ENCODE peak calls at places on chromosomes 5 and 9, in four cellular contexts. H is HepG2, K is GM12878, G is K562. N is an unnamed sample.

GRCh38 chr5:33850100-33850594 is 41.6 kb downstream of the ADAMTS12 start:
- DNase-seq in H (peak; percentile 3), K (peak; percentile 99), G (peak; percentile 18), N (no peak)

GRCh38 chr5:38445374-38446028 is 110.9 kb downstream of the LIFR start:
- DNase-seq in K (no peak), G (no peak), H (no peak), N (no peak)

GRCh38 chr9:134132208-134132870 is 3.5 kb upstream of the WDR5 start:
- DNase-seq in H (no peak), K (no peak), G (no peak), N (no peak)

GRCh38 chr9:18795947-18796705 is 236.9 kb downstream of the SAXO1 start:
- DNase-seq in K (no peak), H (no peak), G (no peak), N (no peak)

GRCh38 chr5:110807174-110807573 is 68.4 kb downstream of the SLC25A46 start:
- DNase-seq in K (no peak), G (no peak), H (no peak), N (no peak)

GRCh38 chr9:100352201-100352726 is 478 bp downstream of the TEX10 start:
- DNase-seq in K (no peak), G (peak; percentile 47), H (no peak), N (no peak)

GRCh38 chr9:99818439-99818992 is 3.2 kb upstream of the NR4A3 start:
- DNase-seq in G (peak; percentile 26), H (no peak), K (no peak), N (no peak)

GRCh38 chr9:104931256-104931655 is 3.3 kb upstream of the ABCA1 start:
- DNase-seq in G (no peak), H (no peak), K (no peak), N (no peak)

GRCh38 chr5:16791036-16791705 is 144.9 kb downstream of the MYO10 start:
- DNase-seq in K (peak; percentile 24), H (peak; percentile 36), G (peak; percentile 55), N (peak; percentile 69)

GRCh38 chr5:138354926-138355378 is 2.5 kb downstream of the KDM3B start:
- DNase-seq in H (peak; percentile 67), K (peak; percentile 76), G (peak; percentile 92), N (peak; percentile 64)

GRCh38 chr5:155049569-155050383 is 36.2 kb downstream of the KIF4B start:
- DNase-seq in K (no peak), H (peak; percentile 4), G (peak; percentile 20), N (no peak)
- TF ChIP-seq NFIC in K (no peak), H (no peak), G (no peak), N (no peak)

GRCh38 chr9:131589993-131590392 is 44.7 kb downstream of the PRRT1B start:
- DNase-seq in G (no peak), K (no peak), H (no peak), N (no peak)

GRCh38 chr9:131588396-131588795 is 43.1 kb downstream of the PRRT1B start:
- DNase-seq in G (no peak), K (no peak), H (no peak), N (no peak)

GRCh38 chr9:131587906-131588305 is 42.6 kb downstream of the PRRT1B start:
- DNase-seq in H (no peak), K (no peak), G (no peak), N (no peak)

GRCh38 chr9:131590449-131590848 is 45.1 kb downstream of the PRRT1B start:
- DNase-seq in G (no peak), H (no peak), K (no peak), N (no peak)

GRCh38 chr9:131589124-131589711 is 43.9 kb downstream of the PRRT1B start:
- DNase-seq in H (no peak), K (no peak), G (no peak), N (no peak)
- TF ChIP-seq MAX in H (no peak), K (no peak), G (no peak), N (no peak)

GRCh38 chr5:152403058-152403457 is 2.0 kb downstream of the NMUR2 start:
- DNase-seq in K (no peak), H (no peak), G (no peak), N (no peak)

GRCh38 chr5:152405145-152405544 is at the start of gene NMUR2:
- DNase-seq in K (no peak), G (no peak), H (no peak), N (peak; percentile 54)

GRCh38 chr5:152406082-152406481 is 1.0 kb upstream of the NMUR2 start:
- DNase-seq in K (no peak), H (no peak), G (no peak), N (no peak)

DNA sequence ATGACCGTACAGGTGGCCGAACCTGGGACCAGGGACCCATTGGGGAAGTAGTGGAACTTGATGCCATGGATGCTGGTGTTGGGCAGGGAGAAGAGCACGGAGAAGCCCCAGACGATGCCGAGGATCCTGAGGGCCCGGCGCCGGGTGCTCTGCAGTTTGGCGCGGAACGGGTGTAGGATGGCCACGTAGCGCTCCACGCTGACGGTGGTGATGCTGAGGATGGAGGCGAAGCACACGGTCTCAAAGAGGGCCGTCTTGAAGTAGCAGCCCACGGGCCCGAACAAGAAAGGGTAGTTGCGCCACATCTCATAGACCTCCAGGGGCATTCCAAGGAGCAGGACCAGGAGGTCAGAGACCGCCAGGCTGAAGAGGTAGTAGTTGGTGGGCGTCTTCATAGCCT is 585 bp downstream of the NMUR2 start:
- DNase-seq in G (no peak), H (no peak), K (no peak), N (no peak)
- H3K4me3 ChIP-seq in G (no peak overlapping the region), H (no peak overlapping the region), K (no peak overlapping the region), N (no peak overlapping the region)

DNA sequence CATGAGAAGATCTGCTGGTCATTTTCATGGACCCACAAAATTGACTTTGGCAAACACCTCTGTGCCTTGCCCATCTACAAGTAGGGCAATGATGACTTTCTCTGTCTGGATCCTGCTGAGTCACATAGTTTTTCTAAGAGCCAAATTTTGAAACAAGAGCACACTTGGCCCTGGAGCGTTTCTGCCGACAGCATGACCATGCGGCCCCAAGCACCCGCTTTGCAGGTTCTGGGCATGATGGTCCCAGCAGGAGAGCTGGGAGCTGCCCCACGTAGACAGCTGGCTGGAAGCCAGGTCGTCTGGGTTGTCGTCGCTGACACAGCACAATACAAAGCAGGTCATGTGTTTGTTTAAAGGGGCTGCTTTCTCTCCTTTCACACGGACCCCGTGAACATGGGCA is 159.8 kb downstream of the SYK start:
- DNase-seq in H (no peak), K (no peak), G (no peak), N (no peak)
- TF ChIP-seq NFIC in H (no peak), K (no peak), G (no peak), N (no peak)

GRCh38 chr9:112261133-112261532 is 72.3 kb downstream of the PTBP3 start:
- DNase-seq in K (no peak), G (no peak), H (no peak), N (no peak)
- TF ChIP-seq MAX in K (no peak), G (no peak), H (no peak), N (no peak)

GRCh38 chr5:1930501-1930879 is 47.8 kb upstream of the IRX4 start:
- DNase-seq in G (no peak), K (no peak), H (no peak), N (no peak)

GRCh38 chr5:1930880-1931589 is 48.3 kb upstream of the IRX4 start:
- DNase-seq in G (no peak), K (no peak), H (no peak), N (peak; percentile 40)

GRCh38 chr5:1929108-1929991 is 46.6 kb upstream of the IRX4 start:
- DNase-seq in G (no peak), H (no peak), K (no peak), N (no peak)

GRCh38 chr5:1933364-1934055 is 50.8 kb upstream of the IRX4 start:
- DNase-seq in G (peak; percentile 46), H (no peak), K (no peak), N (no peak)

DNA sequence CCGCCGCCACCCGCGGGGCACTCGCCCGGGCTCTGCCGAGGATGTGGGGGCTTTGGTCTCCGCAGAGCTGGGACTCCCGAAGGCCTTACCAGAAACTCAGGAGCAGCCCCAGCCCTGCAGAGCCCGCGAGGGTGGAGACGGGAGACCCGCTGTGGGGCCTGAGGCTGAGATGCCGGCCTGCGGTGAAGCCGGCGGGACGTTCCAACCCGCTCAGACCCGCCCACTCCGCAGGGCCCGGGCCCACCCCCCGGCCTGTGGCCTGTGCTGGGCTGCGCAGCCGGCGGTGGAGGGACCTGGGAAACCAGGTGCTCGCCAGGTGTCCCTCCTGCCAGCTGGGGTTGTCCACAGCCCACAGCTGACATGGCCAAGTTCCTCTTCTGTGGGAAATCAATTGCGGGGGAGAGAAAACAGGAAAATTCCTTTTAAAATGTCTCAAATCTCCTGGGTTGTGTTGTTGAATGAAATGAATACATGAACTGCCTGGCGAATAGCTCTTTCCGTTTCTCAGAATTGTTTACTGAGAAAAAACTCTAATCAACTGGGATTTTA is 48.9 kb upstream of the IRX4 start:
- DNase-seq in K (no peak), H (no peak), G (no peak), N (no peak)
- H3K4me3 ChIP-seq in K (no peak overlapping the region), H (no peak overlapping the region), G (no peak overlapping the region), N (no peak overlapping the region)

GRCh38 chr9:111360881-111361280 is 30.9 kb upstream of the OR2K2 start:
- DNase-seq in H (no peak), G (no peak), K (peak; percentile 34), N (no peak)

GRCh38 chr9:111362526-111362925 is 32.5 kb upstream of the OR2K2 start:
- DNase-seq in K (no peak), G (no peak), H (no peak), N (no peak)

GRCh38 chr9:111352545-111352944 is 22.5 kb upstream of the OR2K2 start:
- DNase-seq in H (peak; percentile 43), K (no peak), G (no peak), N (no peak)

DNA sequence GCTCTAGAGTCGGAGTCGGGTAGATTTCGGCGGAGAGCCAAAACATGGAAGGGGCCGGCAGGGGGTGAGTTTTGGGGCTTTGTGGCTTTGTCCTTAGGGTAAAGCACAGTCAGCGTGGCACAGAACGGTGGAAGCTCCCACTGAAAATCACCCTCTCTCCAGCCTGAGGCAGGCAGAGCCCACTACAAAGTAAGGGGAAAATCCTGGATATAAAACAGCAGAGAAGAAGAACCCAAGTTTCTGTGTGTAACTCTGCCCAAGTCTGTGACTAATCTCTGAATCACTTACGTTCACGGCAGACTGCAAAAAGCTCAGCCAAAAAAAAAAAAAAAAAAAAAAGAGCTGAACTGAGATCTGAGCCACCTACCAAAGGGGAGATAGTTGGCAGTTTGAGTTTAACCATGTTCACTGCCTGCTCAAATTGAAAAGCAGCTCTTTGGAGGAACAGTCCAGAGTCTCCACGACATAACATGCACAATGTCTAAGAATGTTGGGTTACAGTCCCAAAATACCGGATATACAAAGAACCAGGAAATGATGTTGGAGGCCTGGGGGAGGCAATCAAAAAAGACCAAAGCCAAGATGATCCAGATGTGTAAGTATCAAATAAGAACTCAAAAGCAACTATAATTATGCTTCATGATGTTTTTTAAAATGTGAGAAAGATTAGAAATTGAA is 26.7 kb upstream of the OR2K2 start:
- DNase-seq in G (peak; percentile 7), H (no peak), K (no peak), N (no peak)
- TF ChIP-seq NFIC in G (no peak), H (no peak), K (no peak), N (peak; percentile 71)

N was measured in SK-N-SH.